ENCODE peak calls at places on chromosomes 3 and 15, in seven cellular contexts. V is WTC11, L is cardiac muscle cell, J is GM10248, N is fibroblast of pulmonary artery, R is lower leg skin, S is psoas muscle. B is an unnamed sample.
A peak's percentile ranks its signal among the peaks of the same experiment; 100 is the strongest.

GRCh38 chr3:97719156-97719821 is 45.3 kb upstream of the ARL6 start:
- DNase-seq in R (peak; percentile 29), S (peak; percentile 40), J (peak; percentile 50), L (peak; percentile 84), V (peak; percentile 70), N (peak; percentile 78), B (peak; percentile 16)

GRCh38 chr3:44492496-44492895 is 15.0 kb upstream of the ZNF445 start:
- DNase-seq in S (no peak), V (no peak), R (no peak), L (no peak), J (no peak), N (no peak), B (no peak)

GRCh38 chr15:41411031-41411430 is 5.9 kb upstream of the RTF1 start:
- DNase-seq in R (no peak), L (no peak), S (no peak), V (no peak), J (no peak), N (no peak), B (no peak)

GRCh38 chr15:35439291-35439690 is 106.7 kb downstream of the DPH6 start:
- DNase-seq in R (no peak), S (no peak), N (peak; percentile 84), J (no peak), V (no peak), L (no peak), B (peak; percentile 88)

GRCh38 chr3:150635076-150635475 is 32.0 kb downstream of the SELENOT start:
- DNase-seq in N (no peak), J (no peak), L (no peak), V (no peak), R (no peak), S (no peak), B (no peak)

GRCh38 chr3:34727700-34728099 is 911.6 kb upstream of the ARPP21 start:
- DNase-seq in N (peak; percentile 1), S (no peak), L (no peak), V (no peak), J (no peak), R (no peak), B (no peak)

GRCh38 chr3:128383316-128384235 is 83.1 kb downstream of the DNAJB8 start:
- DNase-seq in N (peak; percentile 55), J (no peak), R (peak; percentile 24), L (peak; percentile 91), V (no peak), S (peak; percentile 79), B (no peak)

GRCh38 chr15:79209116-79209515 is 73.4 kb upstream of the ANKRD34C start:
- DNase-seq in V (no peak), R (no peak), L (peak; percentile 45), S (no peak), N (no peak), J (no peak), B (no peak)

GRCh38 chr3:127800508-127800907 is 21.8 kb downstream of the MGLL start:
- DNase-seq in N (no peak), L (no peak), J (peak; percentile 37), R (no peak), S (no peak), V (no peak), B (no peak)

GRCh38 chr3:50574280-50574831 is 5.0 kb downstream of the HEMK1 start:
- DNase-seq in V (no peak), L (no peak), N (no peak), S (no peak), J (no peak), R (no peak), B (no peak)

GRCh38 chr3:56522374-56522773 is 34.6 kb upstream of the CCDC66 start:
- DNase-seq in V (no peak), L (no peak), J (no peak), R (no peak), S (no peak), N (no peak), B (no peak)

GRCh38 chr15:88939486-88939806 is 26.3 kb upstream of the MFGE8 start:
- DNase-seq in S (no peak), N (no peak), V (no peak), L (no peak), R (no peak), J (no peak), B (no peak)

GRCh38 chr15:52128568-52128967 is 16.0 kb upstream of the BCL2L10 start:
- DNase-seq in V (no peak), J (no peak), S (no peak), L (no peak), N (no peak), R (no peak), B (no peak)

GRCh38 chr15:68994981-68995753 is 19.3 kb upstream of the NOX5 start:
- DNase-seq in L (no peak), V (no peak), S (no peak), N (no peak), R (no peak), J (no peak), B (no peak)

GRCh38 chr15:55823191-55823670 is 80.3 kb upstream of the PRTG start:
- DNase-seq in S (no peak), V (no peak), J (no peak), N (peak; percentile 81), R (no peak), L (no peak), B (no peak)

GRCh38 chr15:83980637-83981036 is 254.9 kb upstream of the GOLGA6L4 start:
- DNase-seq in J (no peak), L (no peak), N (no peak), R (no peak), V (no peak), S (no peak), B (no peak)

GRCh38 chr3:86938706-86939105 is 52.2 kb downstream of the VGLL3 start:
- DNase-seq in N (peak; percentile 14), S (no peak), R (no peak), J (no peak), V (no peak), L (no peak), B (peak; percentile 61)

GRCh38 chr3:185867650-185868049 is 42.8 kb upstream of the IGF2BP2 start:
- DNase-seq in J (no peak), S (no peak), V (no peak), L (no peak), R (no peak), N (no peak), B (no peak)

GRCh38 chr3:139309880-139310279 is 33.9 kb upstream of the MRPS22 start:
- DNase-seq in L (no peak), J (no peak), N (peak; percentile 30), V (no peak), S (no peak), R (no peak), B (no peak)

DNA sequence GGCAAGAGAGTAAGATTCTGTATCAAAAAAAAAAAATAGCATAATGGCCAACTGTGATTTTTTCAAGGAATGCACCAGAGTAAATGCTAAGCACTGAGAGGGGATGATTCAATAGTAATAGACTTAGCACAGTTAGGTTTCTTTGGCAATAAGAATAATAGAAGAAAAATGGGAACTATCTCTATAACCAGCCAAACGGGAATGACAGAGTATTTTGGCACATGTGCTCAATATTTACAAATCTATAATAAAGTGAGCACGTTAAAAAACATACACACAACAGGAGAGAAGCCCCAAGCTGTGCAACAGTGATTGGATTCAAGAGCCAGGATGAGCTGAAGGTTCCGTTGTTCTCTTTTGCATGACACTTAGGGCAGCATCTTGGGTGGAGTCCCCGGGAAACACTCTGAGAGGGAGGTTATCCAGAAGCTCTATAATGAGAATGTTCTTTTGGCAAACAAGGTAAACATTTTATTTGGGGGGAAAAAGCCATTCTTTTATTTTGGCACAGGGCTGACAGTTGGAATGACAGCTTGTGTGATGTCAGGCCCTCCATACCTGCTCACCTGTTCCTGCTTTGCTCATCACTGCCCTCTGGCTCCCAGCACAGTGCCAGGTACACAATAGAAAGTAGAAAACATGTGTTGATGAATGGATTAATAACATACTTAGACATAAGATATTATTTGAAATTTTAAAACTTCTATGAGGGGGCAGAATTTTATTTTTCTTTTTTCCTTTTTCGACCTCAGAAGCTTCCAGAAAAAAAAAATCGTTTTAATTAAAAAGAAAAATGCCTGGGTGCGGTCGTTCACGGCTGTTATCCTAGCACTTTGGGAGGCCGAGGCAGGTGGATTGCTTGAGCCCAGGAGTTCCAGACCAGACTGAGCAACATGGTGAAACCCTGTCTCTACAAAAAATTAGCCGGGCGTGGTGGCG is 44.0 kb upstream of the MUC4 start:
- DNase-seq in R (no peak), J (no peak), S (no peak), V (no peak), N (no peak), L (no peak), B (no peak)
- TF ChIP-seq CTCF in R (no peak), J (no peak), S (no peak), V (no peak), N (no peak), L (no peak), B (no peak)

DNA sequence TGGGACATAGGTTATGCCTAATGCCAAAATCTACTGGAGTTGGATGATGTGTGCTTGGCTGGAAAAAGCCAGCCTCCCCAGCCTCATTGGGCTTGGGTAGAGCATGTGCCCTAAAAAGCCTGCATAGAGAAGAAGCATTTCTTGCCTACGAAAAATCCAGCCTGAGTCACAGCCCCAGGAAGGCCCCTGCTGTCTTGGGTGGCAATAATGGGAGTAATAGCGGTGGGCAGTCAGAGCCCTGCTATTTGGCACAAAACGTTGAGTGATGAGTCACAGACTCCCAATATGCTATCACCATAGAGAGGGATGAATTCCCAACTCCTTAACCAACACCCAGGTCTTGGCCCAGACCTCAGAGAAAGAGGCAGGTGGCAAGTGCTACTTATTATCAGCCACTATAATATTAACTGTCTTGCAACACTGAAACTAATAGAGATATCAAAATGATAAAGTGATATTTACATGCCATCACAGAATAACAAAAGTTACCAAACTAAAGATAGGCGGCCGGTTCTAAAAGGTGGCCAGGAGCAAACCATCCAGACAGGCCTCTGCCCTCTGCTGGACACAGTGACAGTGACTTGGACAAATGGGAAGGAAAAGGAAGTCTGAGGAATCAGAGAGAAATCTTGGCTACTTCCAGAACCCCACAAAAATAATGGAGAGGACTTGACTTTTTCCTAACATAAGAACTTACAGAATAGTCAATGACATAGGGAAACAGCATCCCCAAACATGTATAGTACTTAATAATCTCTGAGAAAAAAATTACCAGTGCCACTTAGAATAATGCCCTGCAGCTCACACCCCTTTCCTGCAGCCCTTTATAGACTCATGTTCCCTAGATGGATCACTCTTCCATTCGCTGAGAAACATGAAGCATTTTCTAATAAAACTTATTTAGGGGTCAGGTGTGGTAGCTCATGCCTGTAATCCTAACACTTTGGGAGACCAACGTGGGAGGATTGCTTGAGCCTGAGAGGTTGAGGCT is 51.9 kb upstream of the MUC13 start:
- DNase-seq in L (no peak), J (no peak), V (peak; percentile 34), N (peak; percentile 85), S (no peak), R (no peak), B (peak; percentile 57)
- TF ChIP-seq CTCF in L (peak; percentile 49), J (no peak), V (no peak), N (peak; percentile 55), S (peak; percentile 40), R (no peak), B (peak; percentile 44)

GRCh38 chr15:67520976-67521769 is at the start of gene C15orf61:
- DNase-seq in R (peak; percentile 84), V (peak; percentile 72), L (peak; percentile 86), J (peak; percentile 95), N (peak; percentile 76), S (peak; percentile 88), B (peak; percentile 61)
- TF ChIP-seq CTCF in R (no peak), V (no peak), L (no peak), J (peak; percentile 19), N (no peak), S (no peak), B (no peak)

DNA sequence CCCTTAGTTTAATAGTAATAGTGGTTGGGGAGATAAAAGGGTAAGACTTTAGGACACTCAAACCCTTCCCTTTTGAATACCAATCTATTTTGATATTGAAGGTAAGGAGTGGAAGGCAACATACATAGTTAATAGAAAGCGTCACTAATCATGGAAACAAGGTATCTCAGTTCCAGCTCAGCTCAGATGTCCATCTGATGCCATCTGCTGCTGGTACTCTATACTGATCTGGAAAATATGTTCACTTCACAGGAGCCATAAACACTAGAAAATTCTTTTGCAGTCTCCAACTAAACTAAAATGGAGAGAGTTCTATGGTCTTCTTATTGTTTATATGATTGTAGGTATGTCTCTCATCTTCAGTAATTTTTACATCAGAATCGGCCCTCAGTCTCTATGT is 1777.1 kb downstream of the OTOL1 start:
- DNase-seq in N (no peak), L (no peak), V (no peak), S (no peak), J (no peak), R (no peak), B (no peak)
- TF ChIP-seq CTCF in N (no peak), L (no peak), V (no peak), S (no peak), J (no peak), R (no peak), B (no peak)